ENCODE peak calls at places on chromosomes 11 and 22, in eight cellular contexts. U is activated T-cell treated with anti-CD3 and anti-CD28 coated beads, Interleukin-2, amount 50 U/mL, for 1 hour; A is NCI-H1436; M is MCF 10A; B is endothelial cell; K is activated CD8-positive, alpha-beta memory T cell treated with anti-CD3 and anti-CD28 coated beads for 24 hours; I is mucosa of gallbladder; R is stimulated activated naive CD4-positive, alpha-beta T cell. T is an unnamed sample.

GRCh38 chr11:10326080-10326964 is 21.4 kb downstream of the ADM start:
- DNase-seq in A (no peak), K (no peak), M (no peak), I (peak; percentile 91), R (no peak), B (no peak), U (no peak), T (no peak)

GRCh38 chr22:43147821-43148220 is 3.5 kb upstream of the TSPO start:
- DNase-seq in U (no peak), I (no peak), K (no peak), B (no peak), M (no peak), R (no peak), A (no peak), T (no peak)

GRCh38 chr22:42680648-42681047 is 31.5 kb upstream of the CYB5R3 start:
- DNase-seq in U (no peak), I (no peak), M (peak; percentile 92), K (no peak), R (no peak), B (no peak), A (no peak), T (no peak)

GRCh38 chr11:11396290-11397042 is 43.4 kb upstream of the CSNK2A3 start:
- DNase-seq in U (no peak), I (no peak), B (no peak), K (no peak), M (peak; percentile 55), R (no peak), A (no peak), T (no peak)

GRCh38 chr11:116689413-116690127 is 83.2 kb downstream of the BUD13 start:
- DNase-seq in U (no peak), R (no peak), K (peak; percentile 26), A (no peak), B (no peak), M (no peak), I (no peak), T (no peak)

GRCh38 chr22:27454807-27455450 is 346.6 kb downstream of the MN1 start:
- DNase-seq in M (peak; percentile 18), U (no peak), I (no peak), B (no peak), K (no peak), R (no peak), A (no peak), T (no peak)

GRCh38 chr22:33299245-33299956 is 241.2 kb upstream of the SYN3 start:
- DNase-seq in I (no peak), M (no peak), A (no peak), K (no peak), B (no peak), U (no peak), R (no peak), T (no peak)

GRCh38 chr11:113896156-113896879 is 8.3 kb upstream of the HTR3B start:
- DNase-seq in I (peak; percentile 43), U (peak; percentile 36), R (no peak), B (peak; percentile 47), M (peak; percentile 42), A (peak; percentile 42), K (no peak), T (no peak)

GRCh38 chr11:78331711-78332110 is 85.9 kb downstream of the GAB2 start:
- DNase-seq in R (no peak), I (no peak), A (no peak), K (no peak), B (no peak), M (no peak), U (no peak), T (no peak)

GRCh38 chr11:115578275-115578674 is 74.1 kb upstream of the CADM1 start:
- DNase-seq in B (no peak), A (no peak), I (no peak), M (no peak), U (no peak), R (no peak), K (no peak), T (no peak)

GRCh38 chr11:32326522-32326921 is 108.8 kb downstream of the WT1 start:
- DNase-seq in A (no peak), R (no peak), M (peak; percentile 12), K (no peak), I (no peak), B (no peak), U (no peak), T (no peak)

GRCh38 chr11:2577071-2578005 is 122.5 kb downstream of the KCNQ1OT1 start:
- DNase-seq in R (no peak), U (peak; percentile 14), K (no peak), I (no peak), A (no peak), B (no peak), M (no peak), T (peak; percentile 9)

GRCh38 chr11:78420796-78421209 is 3.2 kb upstream of the GAB2 start:
- DNase-seq in A (peak; percentile 32), R (no peak), M (peak; percentile 33), U (peak; percentile 33), B (no peak), K (peak; percentile 74), I (peak; percentile 43), T (no peak)

GRCh38 chr22:38554281-38554680 is 15.7 kb downstream of the DMC1 start:
- DNase-seq in B (no peak), A (no peak), U (no peak), I (no peak), R (no peak), K (no peak), M (no peak), T (no peak)

GRCh38 chr11:77345621-77346020 is 44.1 kb upstream of the GDPD4 start:
- DNase-seq in R (no peak), A (no peak), U (no peak), M (no peak), I (no peak), K (no peak), B (no peak), T (no peak)

GRCh38 chr11:121777056-121777455 is 324.3 kb upstream of the SORL1-AS1 start:
- DNase-seq in B (no peak), K (no peak), M (no peak), I (no peak), U (no peak), A (no peak), R (no peak), T (no peak)

GRCh38 chr11:103862049-103862826 is 174.2 kb upstream of the DDI1 start:
- DNase-seq in B (no peak), U (no peak), M (no peak), K (no peak), A (no peak), I (no peak), R (no peak), T (no peak)

GRCh38 chr11:44561275-44561781 is 4.1 kb upstream of the CD82 start:
- DNase-seq in B (no peak), U (no peak), I (no peak), M (peak; percentile 93), R (no peak), K (no peak), A (no peak), T (no peak)

GRCh38 chr11:72144807-72145565 is 9.5 kb downstream of the FOLR3 start:
- DNase-seq in U (no peak), K (no peak), I (peak; percentile 13), M (peak; percentile 43), A (no peak), B (no peak), R (no peak), T (no peak)

GRCh38 chr11:1883342-1884122 is 8.2 kb downstream of the PRR33 start:
- DNase-seq in I (no peak), U (no peak), B (no peak), K (no peak), A (no peak), R (no peak), M (no peak), T (no peak)

GRCh38 chr11:128342511-128343133 is 244.7 kb downstream of the ETS1 start:
- DNase-seq in R (no peak), I (peak; percentile 32), B (no peak), A (peak; percentile 50), M (peak; percentile 18), K (peak; percentile 74), U (peak; percentile 60), T (no peak)

GRCh38 chr11:43685483-43685882 is 4.9 kb downstream of the HSD17B12 start:
- DNase-seq in A (no peak), K (no peak), R (no peak), B (no peak), U (no peak), I (no peak), M (no peak), T (no peak)

GRCh38 chr11:106988151-106988806 is 30.0 kb downstream of the GUCY1A2 start:
- DNase-seq in B (no peak), A (no peak), K (no peak), M (peak; percentile 52), I (no peak), R (no peak), U (no peak), T (no peak)

GRCh38 chr11:26276798-26277424 is 55.0 kb upstream of the ANO3 start:
- DNase-seq in I (peak; percentile 49), U (no peak), R (no peak), K (peak; percentile 61), B (peak; percentile 73), A (peak; percentile 15), M (peak; percentile 66), T (peak; percentile 52)

GRCh38 chr11:77821349-77821851 is 456 bp downstream of the AAMDC start:
- DNase-seq in M (peak; percentile 25), A (no peak), R (peak; percentile 10), U (peak; percentile 29), B (peak; percentile 25), K (peak; percentile 66), I (peak; percentile 12), T (no peak)

GRCh38 chr11:2790581-2790925 is 90.8 kb upstream of the KCNQ1OT1 start:
- DNase-seq in R (no peak), I (no peak), U (peak; percentile 14), B (no peak), M (no peak), A (no peak), K (no peak), T (peak; percentile 6)

GRCh38 chr11:10898763-10899541 is 41.1 kb upstream of the ZBED5 start:
- DNase-seq in K (no peak), U (no peak), R (no peak), B (no peak), M (no peak), A (no peak), I (no peak), T (no peak)

GRCh38 chr11:68839953-68840641 is 1.6 kb downstream of the CPT1A start:
- DNase-seq in K (no peak), B (no peak), I (no peak), R (no peak), U (peak; percentile 27), M (peak; percentile 30), A (no peak), T (no peak)

GRCh38 chr11:34168642-34169051 is 63.2 kb downstream of the NAT10 start:
- DNase-seq in A (no peak), B (no peak), M (no peak), U (no peak), R (no peak), I (no peak), K (no peak), T (no peak)

GRCh38 chr11:118374729-118375128 is 15.3 kb downstream of the UBE4A start:
- DNase-seq in I (no peak), M (no peak), R (no peak), A (no peak), U (no peak), B (no peak), K (no peak), T (no peak)

GRCh38 chr22:37288521-37288920 is 6.2 kb downstream of the CYTH4 start:
- DNase-seq in M (no peak), B (no peak), A (no peak), R (no peak), I (no peak), U (no peak), K (no peak), T (no peak)

GRCh38 chr11:16843307-16843706 is 104.9 kb downstream of the C11orf58 start:
- DNase-seq in U (no peak), A (peak; percentile 53), K (no peak), R (no peak), M (peak; percentile 64), B (no peak), I (no peak), T (no peak)

GRCh38 chr22:25817092-25817943 is 75.3 kb downstream of the MYO18B start:
- DNase-seq in A (no peak), M (no peak), U (no peak), I (no peak), B (no peak), R (no peak), K (no peak), T (no peak)

GRCh38 chr11:122050021-122050710 is 65.8 kb downstream of the BLID start:
- DNase-seq in M (no peak), R (no peak), K (no peak), B (no peak), A (no peak), U (no peak), I (no peak), T (no peak)

T was measured in progenitor cell of endocrine pancreas.